ENCODE peak calls at places on chromosome 14, in ten cellular contexts. O is psoas muscle; U is A549; P is mesenchymal stem cell; S is heart right ventricle; K is esophagus squamous epithelium; Y is H9; R is naive thymus-derived CD4-positive, alpha-beta T cell; V is left ventricle myocardium inferior; W is Peyer's patch. N is an unnamed sample. For H3K4me1 and H3K9me3, the result is how much of the 10 kb centered on the place peaks cover.

GRCh38 chr14:58736606-58737005 is 98.8 kb downstream of the DACT1 start:
- DNase-seq in O (no peak), U (no peak), P (no peak), S (no peak), K (no peak), Y (no peak), R (no peak), V (no peak), W (no peak), N (no peak)

GRCh38 chr14:104723651-104724406 is at the start of gene ADSS1:
- DNase-seq in O (peak), U (peak), P (peak), S (peak), K (no peak), Y (peak), R (peak), V (peak), W (peak), N (peak)

GRCh38 chr14:89667983-89668382 is 250.9 kb upstream of the FOXN3 start:
- DNase-seq in O (no peak), U (no peak), P (peak), S (no peak), K (no peak), Y (no peak), R (no peak), V (no peak), W (no peak), N (no peak)

GRCh38 chr14:49971156-49972141 is 78.6 kb downstream of the ARF6 start:
- DNase-seq in O (no peak), U (no peak), P (no peak), S (no peak), K (no peak), Y (no peak), R (no peak), V (no peak), W (peak), N (no peak)

GRCh38 chr14:26596722-26597030 is 1.2 kb downstream of the NOVA1 start:
- DNase-seq in O (peak), U (no peak), P (peak), S (peak), K (no peak), Y (peak), R (no peak), V (peak), W (peak), N (peak)

GRCh38 chr14:102525213-102526143 is 15.9 kb upstream of the ANKRD9 start:
- DNase-seq in O (peak), U (no peak), P (peak), S (no peak), K (no peak), Y (no peak), R (no peak), V (no peak), W (no peak), N (no peak)

GRCh38 chr14:91233936-91234790 is 10.3 kb downstream of the GPR68 start:
- DNase-seq in O (peak), U (no peak), P (no peak), S (no peak), K (no peak), Y (no peak), R (no peak), V (no peak), W (no peak), N (no peak)

GRCh38 chr14:52741865-52742264 is 11.9 kb downstream of the STYX start:
- DNase-seq in O (no peak), U (no peak), P (no peak), S (no peak), K (no peak), Y (no peak), R (no peak), V (no peak), W (no peak), N (no peak)

GRCh38 chr14:50510157-50510556 is 22.2 kb downstream of the MAP4K5 start:
- DNase-seq in O (no peak), U (no peak), P (no peak), S (no peak), K (no peak), Y (no peak), R (no peak), V (no peak), W (no peak), N (no peak)

GRCh38 chr14:103696466-103697071 is 18.7 kb downstream of the XRCC3 start:
- DNase-seq in O (peak), U (no peak), P (peak), S (peak), K (no peak), Y (no peak), R (no peak), V (peak), W (peak), N (no peak)

GRCh38 chr14:64675246-64675645 is 29.0 kb upstream of the PLEKHG3 start:
- DNase-seq in O (no peak), U (no peak), P (no peak), S (no peak), K (no peak), Y (no peak), R (no peak), V (no peak), W (peak), N (no peak)

GRCh38 chr14:64673329-64673728 is 30.9 kb upstream of the PLEKHG3 start:
- DNase-seq in O (no peak), U (no peak), P (no peak), S (no peak), K (no peak), Y (no peak), R (no peak), V (no peak), W (no peak), N (no peak)

GRCh38 chr14:64674829-64675228 is 29.4 kb upstream of the PLEKHG3 start:
- DNase-seq in O (no peak), U (no peak), P (no peak), S (no peak), K (no peak), Y (no peak), R (no peak), V (no peak), W (no peak), N (no peak)

GRCh38 chr14:64673748-64674147 is 30.5 kb upstream of the PLEKHG3 start:
- DNase-seq in O (no peak), U (no peak), P (no peak), S (no peak), K (no peak), Y (no peak), R (no peak), V (no peak), W (peak), N (no peak)

GRCh38 chr14:64676410-64677008 is 27.7 kb upstream of the PLEKHG3 start:
- DNase-seq in O (no peak), U (no peak), P (no peak), S (no peak), K (no peak), Y (no peak), R (no peak), V (no peak), W (no peak), N (no peak)
- H3K4me1 ChIP-seq in O (under half), U (under half), P (under half), S (under half), K (under half), Y (under half), R (under half), V (under half), W (under half), N (under half)

GRCh38 chr14:75823334-75823733 is 158.5 kb downstream of the TGFB3 start:
- DNase-seq in O (no peak), U (no peak), P (no peak), S (no peak), K (no peak), Y (no peak), R (no peak), V (no peak), W (no peak), N (peak)
- H3K27ac ChIP-seq in O (no peak), U (no peak), P (peak), S (peak), K (peak), Y (no peak), R (no peak), V (peak), W (no peak), N (peak)

DNA sequence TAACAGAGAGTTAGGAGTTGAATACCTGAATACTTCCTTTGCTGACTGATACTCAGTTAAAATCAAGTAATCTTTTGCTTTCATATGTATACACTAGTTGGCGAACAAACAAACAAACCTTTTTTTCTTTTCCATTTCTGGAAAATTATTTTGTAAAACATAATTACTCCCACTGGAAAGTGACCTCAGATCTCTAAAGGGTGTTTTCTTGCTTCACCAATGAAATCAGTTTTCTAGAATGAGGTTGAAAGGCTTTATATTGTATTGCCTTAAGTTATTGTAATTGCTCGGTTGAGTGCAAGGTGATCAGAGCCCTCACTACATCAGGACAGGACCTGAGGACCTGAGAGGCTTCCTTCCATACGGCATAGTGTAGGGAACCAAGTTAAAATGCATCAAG is at the start of gene OR4K1:
- DNase-seq in O (no peak), U (no peak), P (no peak), S (no peak), K (no peak), Y (no peak), R (no peak), V (no peak), W (no peak), N (no peak)
- H3K9me3 ChIP-seq in O (under half), U (under half), P (under half), S (under half), K (under half), Y (half or more), R (under half), V (under half), W (under half), N (under half)

GRCh38 chr14:68964300-68965093 is 14.6 kb downstream of the ACTN1 start:
- DNase-seq in O (no peak), U (no peak), P (peak), S (peak), K (no peak), Y (no peak), R (no peak), V (no peak), W (no peak), N (peak)
- H3K4me1 ChIP-seq in O (under half), U (half or more), P (half or more), S (half or more), K (under half), Y (under half), R (half or more), V (half or more), W (under half), N (under half)

N was measured in aorta.